ENCODE peak calls at places on chromosome 5, in ten cellular contexts. One of them, this sample, is unnamed. For H4K20me1, the result is how much of the 10 kb centered on the place peaks cover.

GRCh38 chr5:107736608-107737007 is 65.9 kb upstream of the EFNA5 start:
- DNase-seq in neural progenitor cell: no peak
- DNase-seq in SK-N-SH: no peak
- DNase-seq in Karpas-422: no peak
- DNase-seq in H9: no peak
- DNase-seq in HCT116: no peak
- DNase-seq in PC-3: no peak
- DNase-seq in HepG2: no peak
- DNase-seq in MM.1S: no peak
- DNase-seq in hepatocyte: no peak
- DNase-seq in this sample: no peak

GRCh38 chr5:132905938-132906337 is 32.5 kb downstream of the LEAP2 start:
- DNase-seq in SK-N-SH: no peak
- DNase-seq in H9: no peak
- DNase-seq in Karpas-422: no peak
- DNase-seq in MM.1S: no peak
- DNase-seq in HepG2: peak
- DNase-seq in PC-3: no peak
- DNase-seq in neural progenitor cell: no peak
- DNase-seq in hepatocyte: peak
- DNase-seq in HCT116: no peak
- DNase-seq in this sample: peak

GRCh38 chr5:179265529-179266290 is 79.6 kb downstream of the ADAMTS2 start:
- DNase-seq in H9: peak
- DNase-seq in Karpas-422: no peak
- DNase-seq in neural progenitor cell: peak
- DNase-seq in SK-N-SH: peak
- DNase-seq in MM.1S: no peak
- DNase-seq in HepG2: no peak
- DNase-seq in hepatocyte: peak
- DNase-seq in HCT116: no peak
- DNase-seq in PC-3: peak
- DNase-seq in this sample: no peak

GRCh38 chr5:151757233-151758140 is 944 bp downstream of the ATOX1 start:
- DNase-seq in SK-N-SH: no peak
- DNase-seq in HCT116: no peak
- DNase-seq in HepG2: no peak
- DNase-seq in H9: no peak
- DNase-seq in hepatocyte: peak
- DNase-seq in PC-3: peak
- DNase-seq in MM.1S: peak
- DNase-seq in Karpas-422: peak
- DNase-seq in neural progenitor cell: no peak
- DNase-seq in this sample: no peak

GRCh38 chr5:9841516-9841915 is 211.4 kb upstream of the TAS2R1 start:
- DNase-seq in H9: no peak
- DNase-seq in Karpas-422: no peak
- DNase-seq in HCT116: no peak
- DNase-seq in neural progenitor cell: no peak
- DNase-seq in SK-N-SH: no peak
- DNase-seq in PC-3: no peak
- DNase-seq in HepG2: no peak
- DNase-seq in hepatocyte: no peak
- DNase-seq in MM.1S: no peak
- DNase-seq in this sample: no peak

GRCh38 chr5:95619518-95620029 is 313 bp upstream of the GPR150 start:
- DNase-seq in HCT116: no peak
- DNase-seq in H9: no peak
- DNase-seq in Karpas-422: no peak
- DNase-seq in HepG2: no peak
- DNase-seq in SK-N-SH: no peak
- DNase-seq in hepatocyte: no peak
- DNase-seq in PC-3: no peak
- DNase-seq in MM.1S: no peak
- DNase-seq in neural progenitor cell: peak
- DNase-seq in this sample: no peak

GRCh38 chr5:56409331-56410190 is 176.4 kb upstream of the ANKRD55 start:
- DNase-seq in Karpas-422: no peak
- DNase-seq in HCT116: no peak
- DNase-seq in HepG2: no peak
- DNase-seq in hepatocyte: peak
- DNase-seq in neural progenitor cell: no peak
- DNase-seq in PC-3: peak
- DNase-seq in SK-N-SH: no peak
- DNase-seq in MM.1S: no peak
- DNase-seq in H9: no peak
- DNase-seq in this sample: no peak

GRCh38 chr5:150510460-150511263 is 2.7 kb downstream of the NDST1 start:
- DNase-seq in neural progenitor cell: no peak
- DNase-seq in H9: no peak
- DNase-seq in SK-N-SH: peak
- DNase-seq in MM.1S: no peak
- DNase-seq in Karpas-422: no peak
- DNase-seq in hepatocyte: peak
- DNase-seq in HepG2: peak
- DNase-seq in PC-3: no peak
- DNase-seq in HCT116: no peak
- DNase-seq in this sample: no peak

GRCh38 chr5:9787813-9788600 is 157.9 kb upstream of the TAS2R1 start:
- DNase-seq in MM.1S: no peak
- DNase-seq in Karpas-422: no peak
- DNase-seq in HepG2: no peak
- DNase-seq in neural progenitor cell: peak
- DNase-seq in PC-3: no peak
- DNase-seq in HCT116: no peak
- DNase-seq in H9: no peak
- DNase-seq in SK-N-SH: no peak
- DNase-seq in hepatocyte: no peak
- DNase-seq in this sample: no peak

GRCh38 chr5:87686975-87687374 is 274.2 kb upstream of the CCNH start:
- DNase-seq in HepG2: no peak
- DNase-seq in Karpas-422: no peak
- DNase-seq in MM.1S: peak
- DNase-seq in SK-N-SH: no peak
- DNase-seq in hepatocyte: no peak
- DNase-seq in HCT116: no peak
- DNase-seq in H9: no peak
- DNase-seq in PC-3: no peak
- DNase-seq in neural progenitor cell: no peak
- DNase-seq in this sample: no peak

GRCh38 chr5:96857924-96858323 is 18.4 kb upstream of the ERAP2 start:
- DNase-seq in MM.1S: no peak
- DNase-seq in HCT116: no peak
- DNase-seq in H9: no peak
- DNase-seq in PC-3: peak
- DNase-seq in SK-N-SH: no peak
- DNase-seq in neural progenitor cell: no peak
- DNase-seq in hepatocyte: no peak
- DNase-seq in HepG2: no peak
- DNase-seq in Karpas-422: no peak
- DNase-seq in this sample: no peak

GRCh38 chr5:74725331-74725730 is 40.3 kb downstream of the HEXB start:
- DNase-seq in hepatocyte: no peak
- DNase-seq in MM.1S: no peak
- DNase-seq in SK-N-SH: no peak
- DNase-seq in H9: no peak
- DNase-seq in Karpas-422: no peak
- DNase-seq in HepG2: no peak
- DNase-seq in neural progenitor cell: no peak
- DNase-seq in HCT116: no peak
- DNase-seq in PC-3: no peak
- DNase-seq in this sample: no peak

GRCh38 chr5:33612386-33612785 is 171.6 kb downstream of the TARS1 start:
- DNase-seq in MM.1S: no peak
- DNase-seq in Karpas-422: no peak
- DNase-seq in neural progenitor cell: no peak
- DNase-seq in hepatocyte: no peak
- DNase-seq in HCT116: no peak
- DNase-seq in SK-N-SH: no peak
- DNase-seq in PC-3: peak
- DNase-seq in H9: no peak
- DNase-seq in HepG2: no peak
- DNase-seq in this sample: no peak

GRCh38 chr5:142824391-142824790 is 54.2 kb downstream of the ARHGAP26 start:
- DNase-seq in neural progenitor cell: no peak
- DNase-seq in HepG2: no peak
- DNase-seq in H9: no peak
- DNase-seq in Karpas-422: no peak
- DNase-seq in HCT116: no peak
- DNase-seq in SK-N-SH: no peak
- DNase-seq in PC-3: no peak
- DNase-seq in hepatocyte: no peak
- DNase-seq in MM.1S: no peak
- DNase-seq in this sample: no peak

GRCh38 chr5:37638897-37639296 is 200.9 kb downstream of the GDNF start:
- DNase-seq in H9: no peak
- DNase-seq in hepatocyte: no peak
- DNase-seq in Karpas-422: no peak
- DNase-seq in MM.1S: no peak
- DNase-seq in HepG2: no peak
- DNase-seq in neural progenitor cell: no peak
- DNase-seq in HCT116: no peak
- DNase-seq in SK-N-SH: no peak
- DNase-seq in PC-3: peak
- DNase-seq in this sample: no peak

GRCh38 chr5:127406326-127407121 is 110.9 kb upstream of the PRRC1 start:
- DNase-seq in HepG2: no peak
- DNase-seq in PC-3: no peak
- DNase-seq in neural progenitor cell: peak
- DNase-seq in MM.1S: no peak
- DNase-seq in HCT116: no peak
- DNase-seq in Karpas-422: no peak
- DNase-seq in H9: peak
- DNase-seq in SK-N-SH: no peak
- DNase-seq in hepatocyte: no peak
- DNase-seq in this sample: no peak

GRCh38 chr5:169686137-169686536 is 49.1 kb downstream of the DOCK2 start:
- DNase-seq in Karpas-422: peak
- DNase-seq in hepatocyte: no peak
- DNase-seq in neural progenitor cell: no peak
- DNase-seq in HCT116: no peak
- DNase-seq in HepG2: no peak
- DNase-seq in SK-N-SH: no peak
- DNase-seq in H9: no peak
- DNase-seq in MM.1S: no peak
- DNase-seq in PC-3: no peak
- DNase-seq in this sample: no peak

GRCh38 chr5:9513825-9514224 is 32.0 kb downstream of the SEMA5A start:
- DNase-seq in PC-3: peak
- DNase-seq in neural progenitor cell: peak
- DNase-seq in MM.1S: no peak
- DNase-seq in Karpas-422: no peak
- DNase-seq in HCT116: no peak
- DNase-seq in HepG2: no peak
- DNase-seq in SK-N-SH: no peak
- DNase-seq in hepatocyte: peak
- DNase-seq in H9: no peak
- DNase-seq in this sample: no peak

GRCh38 chr5:157575096-157575872 is at the start of gene ADAM19:
- DNase-seq in H9: no peak
- DNase-seq in MM.1S: no peak
- DNase-seq in neural progenitor cell: peak
- DNase-seq in Karpas-422: peak
- DNase-seq in hepatocyte: peak
- DNase-seq in HepG2: no peak
- DNase-seq in SK-N-SH: peak
- DNase-seq in PC-3: peak
- DNase-seq in HCT116: no peak
- DNase-seq in this sample: no peak
- H3K27ac ChIP-seq in H9: no peak
- H3K27ac ChIP-seq in MM.1S: no peak
- H3K27ac ChIP-seq in neural progenitor cell: no peak
- H3K27ac ChIP-seq in Karpas-422: no peak
- H3K27ac ChIP-seq in hepatocyte: peak
- H3K27ac ChIP-seq in HepG2: no peak
- H3K27ac ChIP-seq in SK-N-SH: peak
- H3K27ac ChIP-seq in PC-3: peak
- H3K27ac ChIP-seq in HCT116: peak
- H3K27ac ChIP-seq in this sample: peak

GRCh38 chr5:57745029-57745428 is 262.4 kb upstream of the ACTBL2 start:
- DNase-seq in MM.1S: no peak
- DNase-seq in Karpas-422: no peak
- DNase-seq in HepG2: no peak
- DNase-seq in neural progenitor cell: no peak
- DNase-seq in PC-3: no peak
- DNase-seq in SK-N-SH: no peak
- DNase-seq in HCT116: no peak
- DNase-seq in H9: no peak
- DNase-seq in hepatocyte: no peak
- DNase-seq in this sample: no peak
- H3K4me2 ChIP-seq in MM.1S: no peak
- H3K4me2 ChIP-seq in Karpas-422: no peak
- H3K4me2 ChIP-seq in HepG2: no peak
- H3K4me2 ChIP-seq in neural progenitor cell: no peak
- H3K4me2 ChIP-seq in PC-3: no peak
- H3K4me2 ChIP-seq in SK-N-SH: no peak
- H3K4me2 ChIP-seq in HCT116: no peak
- H3K4me2 ChIP-seq in H9: no peak
- H3K4me2 ChIP-seq in hepatocyte: no peak
- H3K4me2 ChIP-seq in this sample: no peak

GRCh38 chr5:141636106-141636412 is 590 bp downstream of the HDAC3 start:
- DNase-seq in SK-N-SH: no peak
- DNase-seq in Karpas-422: no peak
- DNase-seq in HepG2: no peak
- DNase-seq in H9: no peak
- DNase-seq in hepatocyte: no peak
- DNase-seq in PC-3: no peak
- DNase-seq in neural progenitor cell: no peak
- DNase-seq in HCT116: no peak
- DNase-seq in MM.1S: no peak
- DNase-seq in this sample: no peak
- H4K20me1 ChIP-seq in SK-N-SH: under half
- H4K20me1 ChIP-seq in Karpas-422: under half
- H4K20me1 ChIP-seq in HepG2: under half
- H4K20me1 ChIP-seq in H9: under half
- H4K20me1 ChIP-seq in hepatocyte: under half
- H4K20me1 ChIP-seq in PC-3: under half
- H4K20me1 ChIP-seq in neural progenitor cell: half or more
- H4K20me1 ChIP-seq in HCT116: under half
- H4K20me1 ChIP-seq in MM.1S: under half
- H4K20me1 ChIP-seq in this sample: under half

DNA sequence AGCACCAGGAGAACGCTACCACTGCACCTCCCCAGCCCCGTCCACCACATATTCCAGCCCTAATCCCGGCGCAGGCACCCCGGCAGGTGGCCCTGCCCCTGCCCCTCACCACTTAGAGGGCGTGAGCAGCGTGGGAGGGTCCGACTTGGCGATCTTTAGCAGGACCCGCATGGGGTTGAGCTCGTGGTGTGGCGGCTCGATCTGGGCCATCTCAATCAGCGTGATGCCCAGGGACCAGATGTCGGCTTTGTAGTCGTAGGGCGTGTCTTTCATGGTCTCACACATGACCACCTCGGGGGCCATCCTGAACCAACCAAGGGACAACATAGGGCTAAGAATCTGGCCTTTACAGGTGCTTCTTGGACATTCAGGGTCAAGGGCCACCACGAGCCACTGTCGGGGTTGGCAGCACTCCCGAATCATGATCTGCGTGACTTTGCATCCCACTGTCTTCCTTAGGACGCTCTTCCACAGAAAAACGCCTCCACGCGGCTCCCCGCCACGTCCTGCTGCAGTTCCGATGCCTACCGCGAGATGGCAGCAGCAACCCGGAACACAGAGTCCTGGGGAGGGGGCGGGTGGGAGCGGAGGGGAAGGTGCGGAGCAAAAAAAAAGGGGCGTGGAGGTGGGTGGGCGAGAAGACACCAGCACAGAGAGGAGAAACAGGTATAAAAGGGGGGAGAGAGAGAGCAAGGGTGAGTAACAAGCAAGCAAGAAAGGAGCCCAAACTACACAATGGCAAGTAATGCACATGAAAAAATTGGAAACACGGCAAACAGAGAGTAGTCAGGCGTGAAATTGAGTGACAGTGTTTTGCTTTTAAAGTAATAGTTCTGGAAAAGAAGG is 81.3 kb downstream of the STK10 start:
- DNase-seq in hepatocyte: peak
- DNase-seq in PC-3: peak
- DNase-seq in HepG2: no peak
- DNase-seq in H9: peak
- DNase-seq in MM.1S: peak
- DNase-seq in HCT116: no peak
- DNase-seq in neural progenitor cell: peak
- DNase-seq in Karpas-422: peak
- DNase-seq in SK-N-SH: peak
- DNase-seq in this sample: no peak
- H3K27ac ChIP-seq in hepatocyte: no peak
- H3K27ac ChIP-seq in PC-3: peak
- H3K27ac ChIP-seq in HepG2: no peak
- H3K27ac ChIP-seq in H9: no peak
- H3K27ac ChIP-seq in MM.1S: no peak
- H3K27ac ChIP-seq in HCT116: no peak
- H3K27ac ChIP-seq in neural progenitor cell: no peak
- H3K27ac ChIP-seq in Karpas-422: no peak
- H3K27ac ChIP-seq in SK-N-SH: no peak
- H3K27ac ChIP-seq in this sample: peak